ENCODE peak calls at places on chromosome 3, in nine cellular contexts. T, S, B, I, E, O, W, R and V are unnamed samples.

GRCh38 chr3:175094344-175094743 is 235.2 kb downstream of the NAALADL2 start:
- DNase-seq in I (no peak), E (no peak), R (no peak), T (no peak), B (no peak), S (no peak), W (no peak), O (no peak), V (no peak)

GRCh38 chr3:147945968-147946519 is 536.9 kb downstream of the ZIC1 start:
- DNase-seq in W (no peak), T (peak; percentile 86), O (no peak), E (no peak), S (no peak), B (peak; percentile 95), R (peak; percentile 67), I (peak; percentile 91), V (no peak)

GRCh38 chr3:36868614-36869436 is 76.0 kb downstream of the TRANK1 start:
- DNase-seq in W (peak; percentile 35), O (peak; percentile 58), R (peak; percentile 69), T (peak; percentile 72), E (peak; percentile 76), I (peak; percentile 39), B (peak; percentile 63), S (peak; percentile 17), V (no peak)

GRCh38 chr3:56467801-56468183 is 475 bp downstream of the ERC2 start:
- DNase-seq in T (no peak), W (no peak), S (no peak), I (no peak), B (no peak), R (no peak), E (no peak), O (no peak), V (no peak)

GRCh38 chr3:41991399-41991798 is 29.5 kb upstream of the ULK4 start:
- DNase-seq in T (no peak), E (peak; percentile 43), S (no peak), W (no peak), O (no peak), I (no peak), R (no peak), B (no peak), V (no peak)

GRCh38 chr3:56725175-56725574 is 42.1 kb upstream of the TASOR start:
- DNase-seq in W (no peak), R (no peak), B (no peak), I (no peak), O (peak; percentile 71), E (no peak), S (peak; percentile 49), T (no peak), V (no peak)

GRCh38 chr3:89184596-89184995 is 77.2 kb downstream of the EPHA3 start:
- DNase-seq in I (no peak), S (no peak), W (no peak), B (no peak), T (no peak), O (no peak), R (no peak), E (no peak), V (no peak)

GRCh38 chr3:63943678-63944077 is 31.5 kb upstream of the SCAANT1 start:
- DNase-seq in W (no peak), E (no peak), R (no peak), S (no peak), I (no peak), B (no peak), O (no peak), T (no peak), V (no peak)

GRCh38 chr3:195015021-195015420 is 255.9 kb downstream of the XXYLT1 start:
- DNase-seq in E (no peak), B (no peak), S (no peak), I (no peak), W (no peak), O (no peak), R (no peak), T (peak; percentile 89), V (no peak)

GRCh38 chr3:12396475-12396874 is 87.8 kb upstream of the TSEN2 start:
- DNase-seq in O (no peak), S (no peak), E (no peak), W (no peak), R (no peak), B (no peak), I (no peak), T (no peak), V (no peak)

GRCh38 chr3:128499724-128500275 is 6.8 kb upstream of the GATA2 start:
- DNase-seq in E (no peak), B (no peak), W (no peak), O (no peak), T (no peak), R (no peak), S (no peak), I (peak; percentile 44), V (no peak)

GRCh38 chr3:49703443-49703927 is 14.1 kb downstream of the RNF123 start:
- DNase-seq in T (peak; percentile 55), R (peak; percentile 58), S (peak; percentile 42), E (peak; percentile 71), O (peak; percentile 72), I (peak; percentile 61), W (peak; percentile 71), B (peak; percentile 62), V (no peak)

GRCh38 chr3:76970006-76970680 is 69.8 kb upstream of the ROBO2 start:
- DNase-seq in R (no peak), W (no peak), T (no peak), I (no peak), B (no peak), S (no peak), O (no peak), E (no peak), V (no peak)

GRCh38 chr3:16311960-16312451 is 47.0 kb downstream of the OXNAD1 start:
- DNase-seq in R (no peak), E (no peak), T (no peak), S (no peak), B (no peak), O (peak; percentile 61), I (no peak), W (no peak), V (no peak)